ENCODE peak calls at places on chromosomes 1 and 21, in eight cellular contexts. Z, E, W, R, K, A, C and U are unnamed samples.

GRCh38 chr1:205554016-205554811 is 49.7 kb downstream of the CDK18 start:
- DNase-seq in Z (no peak), E (no peak), W (no peak), R (no peak), K (no peak), A (no peak), C (no peak), U (no peak)

GRCh38 chr21:36917487-36918158 is 48.8 kb downstream of the HLCS start:
- DNase-seq in Z (no peak), E (peak; percentile 19), W (no peak), R (no peak), K (peak; percentile 39), A (no peak), C (no peak), U (no peak)

GRCh38 chr1:226132731-226133503 is 53.6 kb downstream of the ACBD3 start:
- DNase-seq in Z (no peak), E (no peak), W (no peak), R (no peak), K (peak; percentile 75), A (no peak), C (no peak), U (peak; percentile 31)

GRCh38 chr1:156524481-156524869 is 23.9 kb upstream of the MEF2D start:
- DNase-seq in Z (no peak), E (no peak), W (peak; percentile 25), R (no peak), K (no peak), A (no peak), C (no peak), U (peak; percentile 46)

GRCh38 chr21:33760641-33761103 is 118.4 kb downstream of the ITSN1 start:
- DNase-seq in Z (no peak), E (no peak), W (no peak), R (peak; percentile 44), K (no peak), A (no peak), C (no peak), U (no peak)

GRCh38 chr1:245493029-245493428 is 338.2 kb downstream of the KIF26B start:
- DNase-seq in Z (no peak), E (no peak), W (no peak), R (no peak), K (no peak), A (no peak), C (no peak), U (no peak)

GRCh38 chr1:20322081-20322824 is 31.6 kb downstream of the VWA5B1 start:
- DNase-seq in Z (peak; percentile 52), E (no peak), W (no peak), R (no peak), K (no peak), A (no peak), C (no peak), U (peak; percentile 90)

GRCh38 chr1:65278344-65279091 is 30.8 kb upstream of the DNAJC6 start:
- DNase-seq in Z (no peak), E (peak; percentile 46), W (no peak), R (no peak), K (no peak), A (no peak), C (no peak), U (no peak)

GRCh38 chr21:41745971-41746743 is 20.7 kb downstream of the RIPK4 start:
- DNase-seq in Z (no peak), E (no peak), W (no peak), R (no peak), K (no peak), A (no peak), C (no peak), U (no peak)